ENCODE peak calls at places on chromosomes 13 and 19, in ten cellular contexts. One of them, this sample, is unnamed.
A peak's percentile ranks its signal among the peaks of the same experiment; 100 is the strongest.

GRCh38 chr13:99033814-99034213 is 56.0 kb upstream of the DOCK9 start:
- DNase-seq in AG04450: no peak
- DNase-seq in colonic mucosa: no peak
- DNase-seq in SK-N-SH: peak; percentile 34
- DNase-seq in mucosa of descending colon: no peak
- DNase-seq in CD4-positive, alpha-beta T cell: no peak
- DNase-seq in lower leg skin: no peak
- DNase-seq in transverse colon: no peak
- DNase-seq in CD8-positive, alpha-beta T cell: no peak
- DNase-seq in progenitor cell of endocrine pancreas: no peak
- DNase-seq in this sample: no peak

GRCh38 chr19:50549927-50550593 is 18.2 kb downstream of the LRRC4B start:
- DNase-seq in mucosa of descending colon: no peak
- DNase-seq in lower leg skin: no peak
- DNase-seq in transverse colon: no peak
- DNase-seq in colonic mucosa: no peak
- DNase-seq in CD4-positive, alpha-beta T cell: no peak
- DNase-seq in SK-N-SH: no peak
- DNase-seq in AG04450: no peak
- DNase-seq in CD8-positive, alpha-beta T cell: no peak
- DNase-seq in progenitor cell of endocrine pancreas: no peak
- DNase-seq in this sample: no peak

GRCh38 chr19:6026390-6026897 is 48.5 kb upstream of the RANBP3 start:
- DNase-seq in lower leg skin: no peak
- DNase-seq in colonic mucosa: no peak
- DNase-seq in progenitor cell of endocrine pancreas: no peak
- DNase-seq in mucosa of descending colon: no peak
- DNase-seq in CD4-positive, alpha-beta T cell: no peak
- DNase-seq in AG04450: no peak
- DNase-seq in CD8-positive, alpha-beta T cell: no peak
- DNase-seq in SK-N-SH: no peak
- DNase-seq in transverse colon: no peak
- DNase-seq in this sample: no peak

GRCh38 chr13:110377178-110378175 is 70.4 kb downstream of the COL4A2 start:
- DNase-seq in colonic mucosa: no peak
- DNase-seq in CD4-positive, alpha-beta T cell: no peak
- DNase-seq in progenitor cell of endocrine pancreas: no peak
- DNase-seq in AG04450: no peak
- DNase-seq in mucosa of descending colon: no peak
- DNase-seq in lower leg skin: no peak
- DNase-seq in CD8-positive, alpha-beta T cell: no peak
- DNase-seq in transverse colon: no peak
- DNase-seq in SK-N-SH: no peak
- DNase-seq in this sample: no peak

GRCh38 chr19:55694656-55695491 is 19.8 kb downstream of the EPN1 start:
- DNase-seq in AG04450: no peak
- DNase-seq in transverse colon: no peak
- DNase-seq in progenitor cell of endocrine pancreas: no peak
- DNase-seq in mucosa of descending colon: no peak
- DNase-seq in CD8-positive, alpha-beta T cell: no peak
- DNase-seq in SK-N-SH: no peak
- DNase-seq in lower leg skin: no peak
- DNase-seq in colonic mucosa: no peak
- DNase-seq in CD4-positive, alpha-beta T cell: no peak
- DNase-seq in this sample: no peak

GRCh38 chr13:52599853-52600603 is 42.2 kb upstream of the HNRNPA1L2 start:
- DNase-seq in colonic mucosa: peak; percentile 36
- DNase-seq in progenitor cell of endocrine pancreas: peak; percentile 54
- DNase-seq in CD4-positive, alpha-beta T cell: no peak
- DNase-seq in transverse colon: peak; percentile 24
- DNase-seq in lower leg skin: no peak
- DNase-seq in AG04450: no peak
- DNase-seq in mucosa of descending colon: no peak
- DNase-seq in SK-N-SH: peak; percentile 85
- DNase-seq in CD8-positive, alpha-beta T cell: no peak
- DNase-seq in this sample: peak; percentile 33

GRCh38 chr19:48174445-48175030 is 4.1 kb downstream of the ZSWIM9 start:
- DNase-seq in colonic mucosa: no peak
- DNase-seq in CD8-positive, alpha-beta T cell: no peak
- DNase-seq in SK-N-SH: no peak
- DNase-seq in CD4-positive, alpha-beta T cell: no peak
- DNase-seq in transverse colon: no peak
- DNase-seq in progenitor cell of endocrine pancreas: no peak
- DNase-seq in lower leg skin: no peak
- DNase-seq in mucosa of descending colon: no peak
- DNase-seq in AG04450: no peak
- DNase-seq in this sample: no peak

GRCh38 chr19:12075538-12076139 is 11.1 kb downstream of the ZNF844 start:
- DNase-seq in colonic mucosa: no peak
- DNase-seq in CD8-positive, alpha-beta T cell: no peak
- DNase-seq in CD4-positive, alpha-beta T cell: no peak
- DNase-seq in mucosa of descending colon: no peak
- DNase-seq in SK-N-SH: no peak
- DNase-seq in lower leg skin: no peak
- DNase-seq in progenitor cell of endocrine pancreas: no peak
- DNase-seq in transverse colon: no peak
- DNase-seq in AG04450: no peak
- DNase-seq in this sample: no peak

DNA sequence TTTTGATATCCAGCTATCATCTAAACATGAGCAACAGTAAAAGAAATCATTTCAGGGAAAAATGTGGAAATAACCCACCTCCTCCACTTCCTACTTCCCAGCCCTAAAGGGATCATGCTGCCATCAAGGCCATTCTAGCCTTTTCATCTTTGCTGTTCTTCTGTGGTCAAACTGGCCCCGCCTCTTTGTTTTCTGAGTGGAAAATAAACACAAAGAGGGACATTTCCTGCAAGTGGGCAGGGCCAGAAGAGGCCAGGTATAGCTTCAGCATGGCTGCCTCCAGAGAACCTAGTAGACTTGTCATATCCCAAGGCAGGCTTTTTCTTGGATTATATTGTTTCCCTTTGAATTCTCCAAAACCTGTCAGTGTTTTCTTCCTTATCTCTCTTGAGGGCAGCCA is 117.4 kb downstream of the GPC6 start:
- DNase-seq in AG04450: no peak
- DNase-seq in CD8-positive, alpha-beta T cell: no peak
- DNase-seq in mucosa of descending colon: no peak
- DNase-seq in transverse colon: no peak
- DNase-seq in colonic mucosa: no peak
- DNase-seq in SK-N-SH: no peak
- DNase-seq in lower leg skin: no peak
- DNase-seq in progenitor cell of endocrine pancreas: no peak
- DNase-seq in CD4-positive, alpha-beta T cell: no peak
- DNase-seq in this sample: no peak
- TF ChIP-seq CTCF in AG04450: no peak
- TF ChIP-seq CTCF in CD8-positive, alpha-beta T cell: no peak
- TF ChIP-seq CTCF in mucosa of descending colon: no peak
- TF ChIP-seq CTCF in transverse colon: no peak
- TF ChIP-seq CTCF in colonic mucosa: no peak
- TF ChIP-seq CTCF in SK-N-SH: no peak
- TF ChIP-seq CTCF in lower leg skin: no peak
- TF ChIP-seq CTCF in progenitor cell of endocrine pancreas: no peak
- TF ChIP-seq CTCF in CD4-positive, alpha-beta T cell: no peak
- TF ChIP-seq CTCF in this sample: no peak

GRCh38 chr13:62629618-62630017 is 1214.0 kb upstream of the PCDH20 start:
- DNase-seq in colonic mucosa: no peak
- DNase-seq in mucosa of descending colon: peak; percentile 3
- DNase-seq in SK-N-SH: no peak
- DNase-seq in CD4-positive, alpha-beta T cell: no peak
- DNase-seq in transverse colon: no peak
- DNase-seq in lower leg skin: no peak
- DNase-seq in AG04450: no peak
- DNase-seq in CD8-positive, alpha-beta T cell: no peak
- DNase-seq in progenitor cell of endocrine pancreas: no peak
- DNase-seq in this sample: no peak

GRCh38 chr13:62631124-62631523 is 1215.5 kb upstream of the PCDH20 start:
- DNase-seq in AG04450: no peak
- DNase-seq in mucosa of descending colon: no peak
- DNase-seq in progenitor cell of endocrine pancreas: no peak
- DNase-seq in CD8-positive, alpha-beta T cell: no peak
- DNase-seq in SK-N-SH: no peak
- DNase-seq in lower leg skin: no peak
- DNase-seq in CD4-positive, alpha-beta T cell: no peak
- DNase-seq in transverse colon: no peak
- DNase-seq in colonic mucosa: no peak
- DNase-seq in this sample: no peak

GRCh38 chr13:62625214-62625613 is 1209.6 kb upstream of the PCDH20 start:
- DNase-seq in CD8-positive, alpha-beta T cell: no peak
- DNase-seq in lower leg skin: no peak
- DNase-seq in mucosa of descending colon: no peak
- DNase-seq in transverse colon: no peak
- DNase-seq in CD4-positive, alpha-beta T cell: no peak
- DNase-seq in progenitor cell of endocrine pancreas: no peak
- DNase-seq in colonic mucosa: no peak
- DNase-seq in SK-N-SH: no peak
- DNase-seq in AG04450: no peak
- DNase-seq in this sample: no peak

GRCh38 chr13:62627226-62627625 is 1211.6 kb upstream of the PCDH20 start:
- DNase-seq in AG04450: no peak
- DNase-seq in CD4-positive, alpha-beta T cell: no peak
- DNase-seq in colonic mucosa: no peak
- DNase-seq in progenitor cell of endocrine pancreas: no peak
- DNase-seq in transverse colon: no peak
- DNase-seq in CD8-positive, alpha-beta T cell: no peak
- DNase-seq in lower leg skin: no peak
- DNase-seq in SK-N-SH: no peak
- DNase-seq in mucosa of descending colon: no peak
- DNase-seq in this sample: no peak

GRCh38 chr13:62626771-62627170 is 1211.1 kb upstream of the PCDH20 start:
- DNase-seq in AG04450: no peak
- DNase-seq in lower leg skin: no peak
- DNase-seq in transverse colon: no peak
- DNase-seq in colonic mucosa: no peak
- DNase-seq in SK-N-SH: no peak
- DNase-seq in CD8-positive, alpha-beta T cell: no peak
- DNase-seq in mucosa of descending colon: no peak
- DNase-seq in CD4-positive, alpha-beta T cell: no peak
- DNase-seq in progenitor cell of endocrine pancreas: no peak
- DNase-seq in this sample: no peak
- TF ChIP-seq CTCF in AG04450: peak; percentile 26
- TF ChIP-seq CTCF in lower leg skin: no peak
- TF ChIP-seq CTCF in transverse colon: no peak
- TF ChIP-seq CTCF in colonic mucosa: no peak
- TF ChIP-seq CTCF in SK-N-SH: peak; percentile 43
- TF ChIP-seq CTCF in CD8-positive, alpha-beta T cell: no peak
- TF ChIP-seq CTCF in mucosa of descending colon: no peak
- TF ChIP-seq CTCF in CD4-positive, alpha-beta T cell: no peak
- TF ChIP-seq CTCF in progenitor cell of endocrine pancreas: peak; percentile 12
- TF ChIP-seq CTCF in this sample: no peak

GRCh38 chr19:31179471-31179852 is 169.8 kb downstream of the TSHZ3 start:
- DNase-seq in lower leg skin: no peak
- DNase-seq in colonic mucosa: no peak
- DNase-seq in SK-N-SH: no peak
- DNase-seq in CD4-positive, alpha-beta T cell: no peak
- DNase-seq in transverse colon: no peak
- DNase-seq in CD8-positive, alpha-beta T cell: no peak
- DNase-seq in progenitor cell of endocrine pancreas: no peak
- DNase-seq in AG04450: no peak
- DNase-seq in mucosa of descending colon: no peak
- DNase-seq in this sample: no peak

GRCh38 chr19:31180907-31181306 is 168.3 kb downstream of the TSHZ3 start:
- DNase-seq in transverse colon: no peak
- DNase-seq in progenitor cell of endocrine pancreas: no peak
- DNase-seq in mucosa of descending colon: no peak
- DNase-seq in CD8-positive, alpha-beta T cell: no peak
- DNase-seq in CD4-positive, alpha-beta T cell: no peak
- DNase-seq in lower leg skin: no peak
- DNase-seq in AG04450: no peak
- DNase-seq in SK-N-SH: no peak
- DNase-seq in colonic mucosa: no peak
- DNase-seq in this sample: no peak

GRCh38 chr19:31181535-31181934 is 167.7 kb downstream of the TSHZ3 start:
- DNase-seq in CD8-positive, alpha-beta T cell: no peak
- DNase-seq in mucosa of descending colon: no peak
- DNase-seq in colonic mucosa: no peak
- DNase-seq in transverse colon: no peak
- DNase-seq in AG04450: no peak
- DNase-seq in progenitor cell of endocrine pancreas: no peak
- DNase-seq in CD4-positive, alpha-beta T cell: no peak
- DNase-seq in SK-N-SH: no peak
- DNase-seq in lower leg skin: no peak
- DNase-seq in this sample: no peak

DNA sequence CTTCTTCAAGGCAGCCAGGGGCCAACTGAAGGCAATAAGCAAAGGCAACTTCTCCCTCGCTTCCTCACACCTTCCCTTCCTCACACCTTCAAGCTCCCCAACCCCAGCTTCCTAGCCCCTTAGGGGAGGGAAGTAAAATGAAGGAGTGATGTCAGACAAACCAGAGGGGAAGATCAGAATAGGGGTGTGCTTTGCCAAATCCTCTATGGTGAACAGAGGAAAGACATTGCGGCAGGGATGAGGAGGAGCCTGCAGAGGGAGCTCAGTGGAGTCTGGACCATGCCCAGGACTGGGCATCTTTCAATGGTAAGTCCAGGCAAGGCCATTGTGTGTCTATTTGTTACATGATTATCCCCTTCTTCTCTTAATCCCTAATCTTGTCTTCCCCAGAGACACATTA is 164.0 kb downstream of the TSHZ3 start:
- DNase-seq in mucosa of descending colon: no peak
- DNase-seq in CD8-positive, alpha-beta T cell: no peak
- DNase-seq in transverse colon: no peak
- DNase-seq in colonic mucosa: no peak
- DNase-seq in CD4-positive, alpha-beta T cell: no peak
- DNase-seq in SK-N-SH: no peak
- DNase-seq in lower leg skin: no peak
- DNase-seq in AG04450: no peak
- DNase-seq in progenitor cell of endocrine pancreas: no peak
- DNase-seq in this sample: no peak
- TF ChIP-seq CTCF in mucosa of descending colon: no peak
- TF ChIP-seq CTCF in CD8-positive, alpha-beta T cell: no peak
- TF ChIP-seq CTCF in transverse colon: no peak
- TF ChIP-seq CTCF in colonic mucosa: no peak
- TF ChIP-seq CTCF in CD4-positive, alpha-beta T cell: no peak
- TF ChIP-seq CTCF in SK-N-SH: no peak
- TF ChIP-seq CTCF in lower leg skin: no peak
- TF ChIP-seq CTCF in AG04450: no peak
- TF ChIP-seq CTCF in progenitor cell of endocrine pancreas: no peak
- TF ChIP-seq CTCF in this sample: no peak

GRCh38 chr13:49865174-49865573 is 71.0 kb downstream of the SPRYD7 start:
- DNase-seq in CD8-positive, alpha-beta T cell: no peak
- DNase-seq in AG04450: no peak
- DNase-seq in lower leg skin: no peak
- DNase-seq in transverse colon: no peak
- DNase-seq in progenitor cell of endocrine pancreas: no peak
- DNase-seq in colonic mucosa: no peak
- DNase-seq in mucosa of descending colon: no peak
- DNase-seq in CD4-positive, alpha-beta T cell: no peak
- DNase-seq in SK-N-SH: no peak
- DNase-seq in this sample: no peak

GRCh38 chr13:49867834-49868233 is 68.3 kb downstream of the SPRYD7 start:
- DNase-seq in CD4-positive, alpha-beta T cell: no peak
- DNase-seq in AG04450: no peak
- DNase-seq in CD8-positive, alpha-beta T cell: no peak
- DNase-seq in mucosa of descending colon: no peak
- DNase-seq in lower leg skin: no peak
- DNase-seq in SK-N-SH: no peak
- DNase-seq in progenitor cell of endocrine pancreas: no peak
- DNase-seq in colonic mucosa: no peak
- DNase-seq in transverse colon: no peak
- DNase-seq in this sample: no peak

GRCh38 chr13:49874430-49874829 is 61.7 kb downstream of the SPRYD7 start:
- DNase-seq in AG04450: no peak
- DNase-seq in CD8-positive, alpha-beta T cell: no peak
- DNase-seq in transverse colon: no peak
- DNase-seq in lower leg skin: no peak
- DNase-seq in SK-N-SH: no peak
- DNase-seq in CD4-positive, alpha-beta T cell: no peak
- DNase-seq in colonic mucosa: no peak
- DNase-seq in progenitor cell of endocrine pancreas: no peak
- DNase-seq in mucosa of descending colon: no peak
- DNase-seq in this sample: no peak

DNA sequence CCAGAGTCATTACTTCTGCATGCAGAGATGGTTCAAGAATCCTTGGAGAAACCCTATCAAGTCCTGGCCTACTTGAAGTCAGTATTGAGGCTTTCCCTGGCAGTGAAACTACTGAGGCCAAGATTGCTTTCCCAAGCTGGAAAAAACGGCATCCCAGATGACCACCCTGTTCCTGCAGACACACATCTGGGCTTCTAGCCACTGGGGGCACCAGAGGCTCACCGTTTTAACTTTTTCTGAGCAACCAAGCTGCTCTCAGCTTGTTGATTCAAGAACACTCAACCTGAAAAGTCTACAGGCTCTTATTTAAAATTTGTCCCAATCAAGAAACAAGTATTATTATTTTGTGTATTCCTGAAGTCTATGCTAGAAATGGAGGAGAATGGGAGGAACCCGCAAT is 66.6 kb downstream of the SPRYD7 start:
- DNase-seq in lower leg skin: no peak
- DNase-seq in AG04450: no peak
- DNase-seq in mucosa of descending colon: no peak
- DNase-seq in progenitor cell of endocrine pancreas: no peak
- DNase-seq in colonic mucosa: no peak
- DNase-seq in CD8-positive, alpha-beta T cell: no peak
- DNase-seq in SK-N-SH: peak; percentile 43
- DNase-seq in CD4-positive, alpha-beta T cell: no peak
- DNase-seq in transverse colon: no peak
- DNase-seq in this sample: no peak
- TF ChIP-seq CTCF in lower leg skin: no peak
- TF ChIP-seq CTCF in AG04450: peak; percentile 58
- TF ChIP-seq CTCF in mucosa of descending colon: no peak
- TF ChIP-seq CTCF in progenitor cell of endocrine pancreas: peak; percentile 35
- TF ChIP-seq CTCF in colonic mucosa: no peak
- TF ChIP-seq CTCF in CD8-positive, alpha-beta T cell: no peak
- TF ChIP-seq CTCF in SK-N-SH: peak; percentile 44
- TF ChIP-seq CTCF in CD4-positive, alpha-beta T cell: no peak
- TF ChIP-seq CTCF in transverse colon: peak; percentile 17
- TF ChIP-seq CTCF in this sample: no peak